ENCODE peak calls at places on chromosomes 13 and 19, in six cellular contexts. D is left ventricle myocardium inferior; H is thoracic aorta; U is ovary; A is heart right ventricle; Z is CD4-positive, alpha-beta T cell. E is an unnamed sample.

GRCh38 chr13:39616087-39616694 is 13.2 kb upstream of the LHFPL6 start:
- DNase-seq in U (peak), Z (no peak), A (no peak), H (no peak), D (no peak), E (no peak)

GRCh38 chr19:30391554-30392551 is 19.7 kb downstream of the ZNF536 start:
- DNase-seq in H (no peak), A (no peak), D (no peak), Z (no peak), U (no peak), E (no peak)

GRCh38 chr19:10061717-10062310 is 24.3 kb upstream of the SHFL start:
- DNase-seq in D (no peak), U (no peak), A (no peak), Z (no peak), H (no peak), E (no peak)

GRCh38 chr13:29888306-29888705 is 37.9 kb upstream of the UBL3 start:
- DNase-seq in Z (no peak), U (no peak), D (no peak), A (no peak), H (no peak), E (no peak)

GRCh38 chr19:23409392-23410048 is 14.2 kb upstream of the ZNF91 start:
- DNase-seq in Z (no peak), A (no peak), D (no peak), H (no peak), U (no peak), E (no peak)

GRCh38 chr19:4108767-4109625 is 14.9 kb downstream of the MAP2K2 start:
- DNase-seq in A (no peak), Z (peak), U (peak), H (no peak), D (no peak), E (peak)

GRCh38 chr13:28140433-28141125 is 2.2 kb downstream of the PAN3 start:
- DNase-seq in D (no peak), U (no peak), A (no peak), H (no peak), Z (no peak), E (no peak)

GRCh38 chr13:114130131-114130707 is 2.2 kb downstream of the RASA3 start:
- DNase-seq in D (no peak), H (no peak), Z (no peak), U (no peak), A (no peak), E (peak)

GRCh38 chr13:56457535-56458200 is 683.0 kb upstream of the PRR20A start:
- DNase-seq in H (no peak), Z (no peak), D (no peak), U (no peak), A (no peak), E (no peak)

GRCh38 chr19:940591-941291 is 14.9 kb downstream of the ARID3A start:
- DNase-seq in A (peak), Z (peak), D (peak), H (peak), U (peak), E (peak)

GRCh38 chr19:6047741-6048231 is 62.5 kb downstream of the RFX2 start:
- DNase-seq in H (no peak), Z (no peak), U (no peak), A (no peak), D (no peak), E (peak)

GRCh38 chr19:4430760-4431159 is 26.8 kb downstream of the UBXN6 start:
- DNase-seq in H (no peak), Z (no peak), A (no peak), D (no peak), U (no peak), E (no peak)

GRCh38 chr13:49530452-49530851 is 34.7 kb downstream of the PHF11 start:
- DNase-seq in A (no peak), U (no peak), Z (no peak), D (no peak), H (no peak), E (no peak)

GRCh38 chr13:34627499-34627898 is 314.6 kb upstream of the NBEA start:
- DNase-seq in D (no peak), A (no peak), H (no peak), Z (no peak), U (no peak), E (no peak)

GRCh38 chr13:37966266-37966665 is 96.7 kb upstream of the TRPC4 start:
- DNase-seq in D (no peak), Z (no peak), U (no peak), H (no peak), A (no peak), E (no peak)

GRCh38 chr13:34462843-34463242 is 479.2 kb upstream of the NBEA start:
- DNase-seq in U (no peak), Z (no peak), A (peak), H (no peak), D (peak), E (no peak)

GRCh38 chr13:59680429-59681024 is 483.2 kb downstream of the DIAPH3 start:
- DNase-seq in H (no peak), U (no peak), A (no peak), D (no peak), Z (no peak), E (no peak)

GRCh38 chr19:41706741-41707501 is 1.5 kb upstream of the CEACAM5 start:
- DNase-seq in U (no peak), A (peak), H (no peak), Z (peak), D (peak), E (peak)

GRCh38 chr13:99630269-99630898 is 129.1 kb downstream of the TM9SF2 start:
- DNase-seq in D (no peak), H (no peak), A (no peak), Z (no peak), U (no peak), E (no peak)

GRCh38 chr13:30466358-30466714 is 600 bp upstream of the HMGB1 start:
- DNase-seq in H (no peak), Z (no peak), U (no peak), A (no peak), D (no peak), E (no peak)

GRCh38 chr19:1252221-1252817 is 3.9 kb downstream of the MIDN start:
- DNase-seq in A (peak), Z (no peak), H (peak), D (peak), U (peak), E (no peak)

GRCh38 chr13:92727118-92727517 is 499.5 kb upstream of the GPC6 start:
- DNase-seq in D (no peak), A (no peak), H (no peak), U (no peak), Z (no peak), E (no peak)

GRCh38 chr19:4300589-4300988 is 1.6 kb downstream of the TMIGD2 start:
- DNase-seq in H (no peak), U (no peak), Z (no peak), A (no peak), D (no peak), E (no peak)

GRCh38 chr13:112444001-112444311 is 67.8 kb downstream of the SPACA7 start:
- DNase-seq in U (no peak), D (peak), A (peak), H (no peak), Z (no peak), E (peak)

GRCh38 chr13:23855360-23855759 is 33.8 kb downstream of the MIPEP start:
- DNase-seq in H (no peak), D (no peak), U (no peak), Z (no peak), A (no peak), E (no peak)

GRCh38 chr19:48484931-48485612 is 15.9 kb downstream of the CYTH2 start:
- DNase-seq in H (no peak), Z (no peak), U (no peak), A (no peak), D (no peak), E (no peak)

GRCh38 chr13:114106991-114107685 is 25.3 kb downstream of the RASA3 start:
- DNase-seq in D (no peak), H (no peak), Z (no peak), U (peak), A (no peak), E (peak)

GRCh38 chr13:34207334-34207733 is 389.4 kb downstream of the RFC3 start:
- DNase-seq in H (no peak), A (peak), D (peak), Z (no peak), U (no peak), E (no peak)

GRCh38 chr19:43649514-43649913 is 9.9 kb upstream of the CADM4 start:
- DNase-seq in D (no peak), A (no peak), Z (no peak), H (no peak), U (no peak), E (no peak)

GRCh38 chr19:2291185-2291751 is 9.3 kb upstream of the PEAK3 start:
- DNase-seq in D (no peak), H (no peak), A (no peak), U (no peak), Z (no peak), E (no peak)

GRCh38 chr13:34469212-34469983 is 472.7 kb upstream of the NBEA start:
- DNase-seq in A (no peak), Z (no peak), D (no peak), U (no peak), H (no peak), E (no peak)

GRCh38 chr13:40680659-40681323 is 14.3 kb upstream of the FOXO1 start:
- DNase-seq in Z (no peak), D (no peak), U (no peak), H (no peak), A (no peak), E (no peak)

GRCh38 chr19:18915639-18916038 is 3.5 kb downstream of the COPE start:
- DNase-seq in H (no peak), A (no peak), U (no peak), Z (no peak), D (no peak), E (no peak)
- TF ChIP-seq CTCF in H (no peak), A (peak), U (no peak), Z (no peak), D (peak), E (no peak)

DNA sequence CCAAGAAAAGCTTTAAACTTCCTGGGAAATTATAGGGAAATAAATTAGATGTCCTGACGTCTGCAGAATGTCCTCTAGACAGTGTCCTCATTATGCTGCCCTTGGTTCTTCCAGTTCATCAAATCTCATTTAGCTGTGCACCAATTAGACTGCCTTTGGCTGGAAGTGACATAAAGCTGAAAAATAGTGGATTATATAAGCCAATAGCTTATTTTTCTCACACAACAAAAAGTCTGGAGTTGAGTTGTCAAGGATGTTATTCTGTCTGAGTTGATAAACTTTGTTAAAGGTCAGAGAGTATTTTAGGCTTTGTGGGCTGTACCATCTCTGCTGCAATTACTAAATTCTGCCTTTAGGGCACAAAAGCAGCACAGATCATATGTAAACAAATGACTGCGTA is 314.8 kb upstream of the TMTC4 start:
- DNase-seq in A (no peak), U (no peak), H (no peak), D (no peak), Z (no peak), E (no peak)
- TF ChIP-seq CTCF in A (no peak), U (no peak), H (no peak), D (no peak), Z (no peak), E (no peak)

DNA sequence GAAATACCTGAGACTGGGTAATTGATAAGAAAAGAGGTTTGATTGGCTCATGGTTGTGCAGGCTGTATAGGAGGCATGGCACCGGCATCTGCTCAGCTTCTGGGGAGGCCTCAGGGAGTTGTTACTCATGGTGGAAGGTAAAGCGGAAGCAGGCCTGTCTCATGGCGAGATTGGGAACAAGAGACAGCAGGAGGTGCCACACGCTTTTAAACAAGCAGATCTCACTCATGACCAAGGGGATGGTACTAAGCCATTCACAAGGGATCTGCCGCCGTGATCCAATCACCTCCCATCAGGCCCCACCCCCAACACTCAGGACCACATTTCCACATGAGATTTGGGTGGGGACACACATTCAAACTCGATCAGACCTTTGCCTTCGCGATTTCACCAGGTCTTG is 86.2 kb downstream of the ANKRD10 start:
- DNase-seq in Z (no peak), A (no peak), H (no peak), U (no peak), D (no peak), E (no peak)
- TF ChIP-seq CTCF in Z (no peak), A (no peak), H (no peak), U (no peak), D (no peak), E (no peak)

GRCh38 chr19:38032151-38032550 is 125.1 kb downstream of the SIPA1L3 start:
- DNase-seq in U (no peak), D (no peak), H (no peak), Z (no peak), A (no peak), E (no peak)

GRCh38 chr19:38035515-38036495 is 128.8 kb downstream of the SIPA1L3 start:
- DNase-seq in H (no peak), A (peak), Z (no peak), D (no peak), U (no peak), E (no peak)

GRCh38 chr19:38034153-38034835 is 127.3 kb downstream of the SIPA1L3 start:
- DNase-seq in D (no peak), A (no peak), U (no peak), H (no peak), Z (no peak), E (no peak)

GRCh38 chr19:38032951-38033350 is 125.9 kb downstream of the SIPA1L3 start:
- DNase-seq in H (no peak), U (no peak), Z (no peak), D (no peak), A (no peak), E (no peak)

GRCh38 chr19:38033658-38034150 is 126.7 kb downstream of the SIPA1L3 start:
- DNase-seq in D (no peak), A (no peak), H (no peak), Z (no peak), U (no peak), E (no peak)
- TF ChIP-seq CTCF in D (no peak), A (no peak), H (no peak), Z (no peak), U (no peak), E (no peak)

GRCh38 chr13:50720856-50721663 is 122.4 kb downstream of the DLEU7 start:
- DNase-seq in D (no peak), Z (no peak), A (no peak), H (no peak), U (no peak), E (no peak)
- TF ChIP-seq CTCF in D (no peak), Z (no peak), A (no peak), H (no peak), U (no peak), E (no peak)

DNA sequence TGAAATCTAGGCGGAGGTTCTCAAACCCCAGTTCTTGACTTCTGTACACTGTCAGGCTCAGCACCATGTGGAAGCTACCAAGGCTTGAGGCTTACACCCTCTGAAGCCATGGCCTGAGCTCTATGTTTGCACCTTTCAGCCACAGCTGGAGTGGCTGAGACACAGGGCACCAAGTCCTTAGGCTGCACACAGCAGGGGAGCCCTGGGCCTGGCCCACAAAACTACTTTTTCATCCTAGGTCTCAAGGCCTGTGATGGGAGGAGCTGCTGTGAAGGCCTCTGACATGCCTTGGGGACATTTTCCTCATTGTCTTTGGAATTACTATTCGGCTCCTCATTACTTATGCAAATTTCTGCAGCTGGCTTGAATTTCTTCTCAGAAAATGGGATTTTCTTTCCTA is 503.2 kb upstream of the PCDH20 start:
- DNase-seq in D (no peak), A (no peak), H (no peak), Z (no peak), U (no peak), E (no peak)
- TF ChIP-seq CTCF in D (no peak), A (no peak), H (no peak), Z (no peak), U (no peak), E (no peak)

GRCh38 chr19:12365372-12366162 is at the start of gene ZNF442:
- DNase-seq in Z (peak), U (peak), A (peak), H (peak), D (peak), E (peak)
- TF ChIP-seq CTCF in Z (no peak), U (peak), A (peak), H (peak), D (peak), E (no peak)

DNA sequence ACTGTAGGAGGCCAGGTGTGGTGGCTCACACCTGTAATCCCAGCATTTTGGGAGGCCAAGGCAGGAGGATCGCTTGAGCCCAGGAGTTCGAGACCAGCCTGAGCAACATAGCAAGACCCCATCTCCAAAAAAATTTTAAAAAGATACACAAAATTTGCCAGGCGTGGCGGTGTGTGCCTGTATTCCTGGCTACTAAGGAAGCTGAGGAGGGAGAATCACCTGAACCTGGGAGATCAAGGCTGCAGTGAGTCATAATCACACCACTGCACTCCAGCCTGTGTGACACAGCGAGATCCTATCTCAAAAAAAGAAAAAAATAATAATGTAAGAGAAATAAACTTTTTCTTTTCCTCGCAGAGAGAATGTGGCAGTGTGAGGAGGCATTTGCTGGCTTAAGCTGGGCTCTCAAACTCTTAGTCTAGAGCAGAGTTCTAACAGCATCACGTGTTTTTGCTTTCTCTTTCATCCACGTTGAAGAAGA is 21.1 kb downstream of the FAM187B start:
- DNase-seq in U (no peak), A (no peak), Z (peak), D (no peak), H (no peak), E (no peak)
- TF ChIP-seq CTCF in U (no peak), A (no peak), Z (no peak), D (no peak), H (no peak), E (no peak)

GRCh38 chr19:38082256-38083118 is 141.5 kb downstream of the DPF1 start:
- DNase-seq in U (no peak), D (no peak), H (no peak), Z (no peak), A (no peak), E (no peak)
- TF ChIP-seq CTCF in U (no peak), D (no peak), H (no peak), Z (no peak), A (no peak), E (no peak)

GRCh38 chr19:38304866-38305429 is 897 bp downstream of the C19orf33 start:
- DNase-seq in Z (no peak), D (peak), U (no peak), H (no peak), A (peak), E (no peak)

GRCh38 chr19:38304352-38304865 is 358 bp downstream of the C19orf33 start:
- DNase-seq in A (no peak), Z (no peak), D (no peak), U (no peak), H (no peak), E (no peak)

GRCh38 chr19:38306236-38306635 is 2.2 kb downstream of the C19orf33 start:
- DNase-seq in H (no peak), A (no peak), D (no peak), Z (no peak), U (no peak), E (no peak)

GRCh38 chr19:38307076-38307475 is 3.0 kb downstream of the C19orf33 start:
- DNase-seq in D (no peak), A (no peak), U (no peak), H (no peak), Z (no peak), E (no peak)

DNA sequence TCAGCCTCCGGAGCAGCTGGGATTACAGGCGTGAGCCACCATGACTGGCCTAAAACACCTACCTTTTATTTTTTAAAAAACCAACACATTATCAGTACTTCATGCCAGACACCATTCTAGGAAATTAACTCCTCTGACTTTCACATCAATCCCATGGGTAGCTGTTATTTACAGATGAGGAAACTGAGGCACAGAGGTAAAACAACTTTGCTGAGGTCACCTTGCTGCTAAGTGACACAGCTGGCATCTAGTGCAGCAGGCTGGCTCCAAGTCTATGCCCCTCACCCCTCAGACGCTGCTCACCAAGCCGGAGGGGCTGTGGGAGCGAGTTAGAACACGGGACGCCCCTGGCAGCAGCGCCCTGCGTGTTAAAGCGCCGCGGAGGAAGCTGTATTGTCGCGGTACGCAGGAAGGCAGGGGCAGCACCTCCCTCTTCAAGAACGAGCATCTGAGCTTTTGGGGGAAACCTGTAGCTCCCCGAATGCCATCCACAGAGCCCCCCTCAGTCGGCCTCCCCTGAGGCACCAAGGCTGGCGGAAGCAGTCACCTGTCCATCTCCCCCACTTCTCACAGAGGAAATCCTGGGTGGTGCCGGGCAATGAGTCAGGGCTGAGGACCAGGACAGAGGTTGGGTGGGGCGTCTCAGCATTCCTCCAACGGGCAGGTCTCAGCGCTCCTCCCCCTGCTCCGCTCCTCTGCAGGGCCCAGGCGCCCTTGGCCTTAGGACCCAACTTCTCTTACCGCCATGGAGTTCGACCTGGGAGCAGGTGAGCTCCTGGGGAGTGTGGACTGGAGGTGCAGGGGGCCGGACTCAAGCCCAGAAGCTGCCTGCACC is at the start of gene C19orf33:
- DNase-seq in Z (no peak), A (no peak), U (no peak), D (peak), H (no peak), E (no peak)
- TF ChIP-seq CTCF in Z (no peak), A (no peak), U (no peak), D (no peak), H (no peak), E (no peak)